ENCODE peak calls at places on chromosomes 3 and 15, in ten cellular contexts. Q is NCI-H1694, W is upper lobe of right lung, E is sciatic nerve, X is left ventricle myocardium inferior, M is Daoy, F is NCI-H1417, I is cardiac muscle cell, V is body of pancreas, O is ACHN. Y is an unnamed sample.

GRCh38 chr15:71730277-71731144 is 79.8 kb upstream of the NR2E3 start:
- DNase-seq in Q (peak), W (no peak), E (no peak), X (peak), M (peak), F (peak), I (peak), V (peak), O (peak), Y (peak)

GRCh38 chr3:100982710-100983109 is 10.5 kb downstream of the ABI3BP start:
- DNase-seq in Q (no peak), W (peak), E (peak), X (peak), M (peak), F (no peak), I (peak), V (peak), O (no peak), Y (peak)

GRCh38 chr3:31369637-31370036 is 163.1 kb upstream of the STT3B start:
- DNase-seq in Q (no peak), W (no peak), E (no peak), X (no peak), M (no peak), F (no peak), I (peak), V (no peak), O (no peak), Y (no peak)

GRCh38 chr15:93861413-93861812 is 369.9 kb upstream of the MCTP2 start:
- DNase-seq in Q (no peak), W (no peak), E (no peak), X (no peak), M (no peak), F (no peak), I (peak), V (no peak), O (no peak), Y (no peak)

GRCh38 chr3:42014443-42014945 is 52.6 kb upstream of the ULK4 start:
- DNase-seq in Q (no peak), W (no peak), E (no peak), X (no peak), M (peak), F (no peak), I (no peak), V (peak), O (peak), Y (no peak)

GRCh38 chr3:4158329-4158728 is 144.8 kb upstream of the SETMAR start:
- DNase-seq in Q (no peak), W (no peak), E (no peak), X (no peak), M (no peak), F (no peak), I (no peak), V (no peak), O (no peak), Y (no peak)

GRCh38 chr3:38141952-38142273 is 3.5 kb downstream of the MYD88 start:
- DNase-seq in Q (no peak), W (no peak), E (no peak), X (no peak), M (no peak), F (no peak), I (no peak), V (no peak), O (no peak), Y (no peak)

GRCh38 chr3:4720316-4721075 is 227.3 kb downstream of the ITPR1 start:
- DNase-seq in Q (no peak), W (no peak), E (peak), X (peak), M (peak), F (no peak), I (peak), V (peak), O (peak), Y (peak)

GRCh38 chr3:124802702-124803101 is 72.5 kb downstream of the UMPS start:
- DNase-seq in Q (no peak), W (no peak), E (no peak), X (no peak), M (no peak), F (no peak), I (no peak), V (no peak), O (no peak), Y (no peak)

GRCh38 chr15:63133786-63134185 is 12.1 kb downstream of the LACTB start:
- DNase-seq in Q (no peak), W (no peak), E (no peak), X (no peak), M (no peak), F (no peak), I (peak), V (no peak), O (no peak), Y (no peak)

GRCh38 chr3:186717039-186717457 is at the start of gene KNG1:
- DNase-seq in Q (no peak), W (no peak), E (no peak), X (no peak), M (no peak), F (no peak), I (no peak), V (no peak), O (no peak), Y (no peak)

GRCh38 chr15:93246266-93247242 is 157.5 kb upstream of the RGMA start:
- DNase-seq in Q (no peak), W (no peak), E (no peak), X (no peak), M (no peak), F (no peak), I (no peak), V (no peak), O (no peak), Y (no peak)

GRCh38 chr3:154428369-154429206 is 1.4 kb downstream of the GPR149 start:
- DNase-seq in Q (no peak), W (peak), E (no peak), X (no peak), M (no peak), F (peak), I (no peak), V (no peak), O (no peak), Y (no peak)

GRCh38 chr15:87907676-87908446 is 348.7 kb downstream of the NTRK3 start:
- DNase-seq in Q (no peak), W (no peak), E (no peak), X (no peak), M (no peak), F (no peak), I (no peak), V (no peak), O (no peak), Y (no peak)

GRCh38 chr15:88954431-88955277 is 41.5 kb upstream of the MFGE8 start:
- DNase-seq in Q (no peak), W (no peak), E (no peak), X (peak), M (no peak), F (peak), I (peak), V (peak), O (no peak), Y (no peak)

GRCh38 chr3:186207515-186207914 is 98.6 kb upstream of the ETV5 start:
- DNase-seq in Q (no peak), W (no peak), E (no peak), X (no peak), M (no peak), F (no peak), I (no peak), V (no peak), O (no peak), Y (no peak)

GRCh38 chr3:114213669-114214541 is 23.5 kb downstream of the ZNF80 start:
- DNase-seq in Q (no peak), W (no peak), E (no peak), X (no peak), M (peak), F (no peak), I (peak), V (peak), O (peak), Y (peak)

GRCh38 chr3:171526869-171527268 is 66.7 kb upstream of the TNIK start:
- DNase-seq in Q (no peak), W (no peak), E (no peak), X (no peak), M (no peak), F (no peak), I (peak), V (no peak), O (no peak), Y (peak)

GRCh38 chr3:30774062-30774461 is 120.4 kb downstream of the GADL1 start:
- DNase-seq in Q (no peak), W (no peak), E (no peak), X (no peak), M (no peak), F (no peak), I (no peak), V (no peak), O (no peak), Y (no peak)

GRCh38 chr3:148223266-148223665 is 474.4 kb upstream of the AGTR1 start:
- DNase-seq in Q (no peak), W (no peak), E (no peak), X (no peak), M (no peak), F (no peak), I (no peak), V (no peak), O (no peak), Y (no peak)

GRCh38 chr3:187955076-187955952 is 198.6 kb upstream of the LPP start:
- DNase-seq in Q (no peak), W (no peak), E (peak), X (no peak), M (peak), F (no peak), I (peak), V (peak), O (peak), Y (peak)

GRCh38 chr15:47577476-47577875 is 139.8 kb upstream of the SEMA6D start:
- DNase-seq in Q (peak), W (no peak), E (no peak), X (no peak), M (no peak), F (no peak), I (no peak), V (no peak), O (no peak), Y (no peak)

GRCh38 chr3:49712631-49713317 is 6.7 kb downstream of the AMIGO3 start:
- DNase-seq in Q (no peak), W (no peak), E (no peak), X (no peak), M (no peak), F (no peak), I (no peak), V (no peak), O (no peak), Y (no peak)

GRCh38 chr3:82311901-82312300 is 550.5 kb upstream of the GBE1 start:
- DNase-seq in Q (no peak), W (no peak), E (no peak), X (no peak), M (no peak), F (no peak), I (no peak), V (no peak), O (no peak), Y (no peak)

GRCh38 chr15:76991741-76992645 is 2.9 kb upstream of the PSTPIP1 start:
- DNase-seq in Q (no peak), W (peak), E (peak), X (no peak), M (no peak), F (no peak), I (no peak), V (peak), O (no peak), Y (no peak)

GRCh38 chr3:30826381-30827061 is 67.9 kb downstream of the GADL1 start:
- DNase-seq in Q (no peak), W (no peak), E (no peak), X (no peak), M (peak), F (no peak), I (peak), V (no peak), O (no peak), Y (no peak)

GRCh38 chr15:70521576-70522322 is 241.6 kb downstream of the UACA start:
- DNase-seq in Q (no peak), W (no peak), E (no peak), X (no peak), M (no peak), F (no peak), I (no peak), V (no peak), O (no peak), Y (no peak)

GRCh38 chr15:39298563-39298962 is 282.3 kb upstream of the THBS1 start:
- DNase-seq in Q (no peak), W (no peak), E (no peak), X (no peak), M (no peak), F (no peak), I (no peak), V (no peak), O (no peak), Y (no peak)

GRCh38 chr3:69086133-69086722 is 1.5 kb downstream of the ARL6IP5 start:
- DNase-seq in Q (no peak), W (peak), E (peak), X (peak), M (peak), F (peak), I (peak), V (peak), O (peak), Y (peak)

GRCh38 chr15:43410572-43411214 is 39.8 kb downstream of the TUBGCP4 start:
- DNase-seq in Q (no peak), W (no peak), E (no peak), X (no peak), M (no peak), F (no peak), I (peak), V (no peak), O (no peak), Y (no peak)

GRCh38 chr3:110685630-110686029 is 386.0 kb upstream of the NECTIN3 start:
- DNase-seq in Q (no peak), W (no peak), E (no peak), X (no peak), M (no peak), F (no peak), I (no peak), V (no peak), O (no peak), Y (no peak)

GRCh38 chr3:162142511-162142910 is 645.9 kb downstream of the OTOL1 start:
- DNase-seq in Q (no peak), W (no peak), E (no peak), X (no peak), M (peak), F (no peak), I (peak), V (no peak), O (no peak), Y (peak)

GRCh38 chr3:51384730-51385473 is at the start of gene MANF:
- DNase-seq in Q (peak), W (peak), E (peak), X (peak), M (peak), F (peak), I (peak), V (peak), O (peak), Y (peak)

GRCh38 chr3:95460274-95460673 is 1354.1 kb upstream of the EPHA6 start:
- DNase-seq in Q (no peak), W (no peak), E (no peak), X (peak), M (no peak), F (no peak), I (no peak), V (peak), O (no peak), Y (no peak)

GRCh38 chr15:63234479-63234878 is 42.9 kb upstream of the APH1B start:
- DNase-seq in Q (no peak), W (no peak), E (peak), X (peak), M (peak), F (no peak), I (peak), V (peak), O (peak), Y (peak)

GRCh38 chr3:159616234-159616825 is 372.3 kb upstream of the IL12A start:
- DNase-seq in Q (no peak), W (peak), E (no peak), X (peak), M (peak), F (peak), I (peak), V (no peak), O (peak), Y (peak)

GRCh38 chr3:79111375-79112052 is 656.3 kb downstream of the ROBO1 start:
- DNase-seq in Q (no peak), W (no peak), E (no peak), X (no peak), M (no peak), F (no peak), I (peak), V (no peak), O (no peak), Y (no peak)

GRCh38 chr15:45134682-45135604 is 5.1 kb downstream of the DUOX1 start:
- DNase-seq in Q (no peak), W (peak), E (no peak), X (no peak), M (peak), F (no peak), I (no peak), V (peak), O (no peak), Y (no peak)

GRCh38 chr15:66995257-66995656 is 70.1 kb upstream of the SMAD3 start:
- DNase-seq in Q (no peak), W (no peak), E (no peak), X (no peak), M (no peak), F (no peak), I (no peak), V (no peak), O (no peak), Y (no peak)

GRCh38 chr3:64188810-64189560 is 36.3 kb downstream of the PRICKLE2 start:
- DNase-seq in Q (no peak), W (no peak), E (no peak), X (no peak), M (peak), F (no peak), I (peak), V (peak), O (peak), Y (peak)